ENCODE peak calls at places on chromosomes 3 and 15, in four cellular contexts. U, X, O and R are unnamed samples. For H3K4me1, the result is how much of the 10 kb centered on the place peaks cover.

GRCh38 chr3:99789322-99789721 is 28.3 kb upstream of the CMSS1 start:
- DNase-seq in U (no peak), X (peak), O (no peak), R (no peak)

GRCh38 chr15:55282284-55282833 is 7.3 kb downstream of the RAB27A start:
- DNase-seq in U (no peak), X (no peak), O (no peak), R (no peak)

GRCh38 chr3:38164136-38164965 is 986 bp upstream of the OXSR1 start:
- DNase-seq in U (no peak), X (no peak), O (no peak), R (no peak)

GRCh38 chr3:148136816-148137215 is 560.9 kb upstream of the AGTR1 start:
- DNase-seq in U (no peak), X (no peak), O (no peak), R (no peak)

GRCh38 chr3:181782306-181782924 is 70.7 kb downstream of the SOX2 start:
- DNase-seq in U (no peak), X (no peak), O (no peak), R (no peak)

GRCh38 chr3:136860541-136860940 is 1.5 kb upstream of the NCK1 start:
- DNase-seq in U (no peak), X (no peak), O (no peak), R (no peak)

GRCh38 chr3:128276577-128277183 is 123.4 kb downstream of the EEFSEC start:
- DNase-seq in U (no peak), X (no peak), O (no peak), R (peak)

GRCh38 chr3:157088506-157089454 is 71.2 kb downstream of the CCNL1 start:
- DNase-seq in U (peak), X (peak), O (peak), R (peak)

GRCh38 chr3:181176610-181177009 is 187.1 kb upstream of the DNAJC19 start:
- DNase-seq in U (peak), X (peak), O (peak), R (peak)

GRCh38 chr3:23840521-23840920 is 34.8 kb downstream of the UBE2E1 start:
- DNase-seq in U (no peak), X (no peak), O (no peak), R (no peak)

GRCh38 chr3:64349531-64349930 is 124.3 kb upstream of the PRICKLE2 start:
- DNase-seq in U (no peak), X (no peak), O (no peak), R (no peak)

GRCh38 chr3:194273396-194274310 is 77.5 kb downstream of the CPN2 start:
- DNase-seq in U (no peak), X (no peak), O (no peak), R (no peak)

GRCh38 chr15:45203182-45203581 is 15.4 kb upstream of the SHF start:
- DNase-seq in U (no peak), X (no peak), O (no peak), R (no peak)

GRCh38 chr15:73727330-73728018 is 25.7 kb downstream of the INSYN1 start:
- DNase-seq in U (no peak), X (peak), O (no peak), R (no peak)

GRCh38 chr3:128971421-128971820 is 22.5 kb downstream of the CFAP92 start:
- DNase-seq in U (no peak), X (peak), O (no peak), R (no peak)

GRCh38 chr3:132404276-132404675 is 13.0 kb upstream of the DNAJC13 start:
- DNase-seq in U (no peak), X (no peak), O (no peak), R (no peak)

GRCh38 chr3:73624363-73625123 is at the start of gene PDZRN3:
- DNase-seq in U (no peak), X (peak), O (peak), R (no peak)

GRCh38 chr3:17852217-17852616 is 109.8 kb upstream of the TBC1D5 start:
- DNase-seq in U (no peak), X (no peak), O (no peak), R (no peak)

GRCh38 chr3:38354588-38355344 is 8.2 kb downstream of the XYLB start:
- DNase-seq in U (no peak), X (no peak), O (peak), R (peak)

GRCh38 chr3:186354100-186354499 is 7.9 kb downstream of the DGKG start:
- DNase-seq in U (no peak), X (no peak), O (no peak), R (no peak)

GRCh38 chr3:128344046-128344368 is 122.7 kb downstream of the DNAJB8 start:
- DNase-seq in U (no peak), X (no peak), O (no peak), R (no peak)

GRCh38 chr15:100658895-100659294 is 56.5 kb downstream of the ASB7 start:
- DNase-seq in U (no peak), X (no peak), O (no peak), R (no peak)

GRCh38 chr15:91855684-91856553 is 2.4 kb downstream of the SLCO3A1 start:
- DNase-seq in U (no peak), X (no peak), O (peak), R (no peak)

GRCh38 chr3:177378168-177378567 is 180.9 kb upstream of the TBL1XR1 start:
- DNase-seq in U (no peak), X (no peak), O (no peak), R (no peak)

GRCh38 chr3:101695779-101696372 is 9.4 kb upstream of the RPL24 start:
- DNase-seq in U (no peak), X (no peak), O (no peak), R (no peak)

GRCh38 chr3:127002195-127003174 is 19.6 kb downstream of the PLXNA1 start:
- DNase-seq in U (peak), X (peak), O (peak), R (peak)

GRCh38 chr3:79473993-79474392 is 293.8 kb downstream of the ROBO1 start:
- DNase-seq in U (no peak), X (no peak), O (no peak), R (no peak)

GRCh38 chr3:42497009-42497731 is 5.3 kb upstream of the VIPR1 start:
- DNase-seq in U (no peak), X (peak), O (peak), R (peak)

GRCh38 chr3:53236112-53236841 is 19.5 kb downstream of the TKT start:
- DNase-seq in U (no peak), X (peak), O (peak), R (peak)

GRCh38 chr15:75109731-75110130 is 86.3 kb downstream of the PPCDC start:
- DNase-seq in U (no peak), X (no peak), O (no peak), R (no peak)

GRCh38 chr15:43749690-43750345 is 3.6 kb downstream of the PDIA3 start:
- DNase-seq in U (no peak), X (no peak), O (peak), R (no peak)

GRCh38 chr3:184848934-184849333 is 37.0 kb downstream of the VPS8 start:
- DNase-seq in U (no peak), X (no peak), O (no peak), R (no peak)

GRCh38 chr15:58532126-58532525 is 100.3 kb downstream of the LIPC start:
- DNase-seq in U (no peak), X (no peak), O (no peak), R (no peak)

GRCh38 chr3:197040679-197041078 is 11.1 kb upstream of the MELTF start:
- DNase-seq in U (no peak), X (no peak), O (no peak), R (no peak)

GRCh38 chr15:86735244-86736040 is 655.8 kb downstream of the AGBL1 start:
- DNase-seq in U (no peak), X (no peak), O (no peak), R (no peak)

GRCh38 chr3:111252795-111253194 is 181.2 kb downstream of the NECTIN3 start:
- DNase-seq in U (no peak), X (no peak), O (no peak), R (no peak)

GRCh38 chr3:142987707-142988106 is 13.7 kb upstream of the U2SURP start:
- DNase-seq in U (no peak), X (no peak), O (no peak), R (no peak)

GRCh38 chr15:51163843-51164242 is 69.1 kb upstream of the TNFAIP8L3 start:
- DNase-seq in U (no peak), X (no peak), O (no peak), R (no peak)

GRCh38 chr3:4834403-4834866 is 144.8 kb upstream of the BHLHE40 start:
- DNase-seq in U (no peak), X (no peak), O (peak), R (no peak)

DNA sequence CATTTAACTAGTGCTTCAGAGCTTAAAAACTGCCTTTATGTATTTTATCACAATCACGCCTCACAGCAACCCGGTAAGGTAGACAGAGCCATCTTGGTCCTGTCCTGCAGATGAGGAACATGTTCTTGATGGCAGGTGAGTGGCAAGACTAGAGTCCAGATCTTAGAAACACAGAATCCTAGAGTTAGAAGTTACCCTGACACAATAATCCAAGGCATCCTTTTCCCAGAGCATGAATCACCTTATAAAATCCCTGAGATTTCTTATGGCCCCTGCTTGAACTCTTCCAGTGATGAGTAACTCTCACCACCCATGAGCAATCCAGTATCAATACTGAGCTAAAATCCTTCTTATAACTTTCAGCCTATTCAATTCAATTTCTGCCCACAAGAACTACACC is 16.9 kb downstream of the POPDC2 start:
- DNase-seq in U (no peak), X (no peak), O (no peak), R (no peak)
- H3K4me1 ChIP-seq in U (under half), X (half or more), O (under half), R (under half)

DNA sequence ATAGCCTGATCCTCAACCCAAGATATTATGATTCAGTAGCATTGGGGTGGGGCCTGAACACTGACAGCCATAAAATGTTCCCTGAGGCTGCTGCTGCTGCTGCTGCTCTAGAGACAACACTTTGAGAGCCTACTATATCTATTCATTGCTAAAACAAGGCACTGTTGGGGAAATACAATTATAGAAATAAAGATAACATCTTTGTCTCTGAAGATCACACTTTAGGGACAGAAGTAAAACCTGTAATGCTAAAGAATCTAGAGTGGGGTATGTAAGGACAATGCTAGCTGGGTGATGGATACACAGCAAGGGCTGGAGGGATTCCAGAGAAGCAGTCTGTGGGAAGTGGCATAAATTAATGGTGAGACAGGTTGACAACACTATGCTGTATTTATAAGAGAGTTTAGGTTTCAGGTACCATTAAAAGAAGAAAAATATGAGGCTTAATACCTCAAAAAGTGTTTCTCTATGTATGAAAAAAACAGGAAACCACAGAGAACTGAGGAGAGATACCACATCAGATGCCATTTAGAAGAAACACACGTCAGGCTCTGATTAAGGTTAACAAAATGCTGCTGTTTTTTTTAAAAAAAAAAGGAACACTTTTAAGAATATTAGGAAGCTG is 115.9 kb downstream of the CBLB start:
- DNase-seq in U (no peak), X (no peak), O (no peak), R (no peak)
- H3K27ac ChIP-seq in U (no peak), X (no peak), O (peak), R (no peak)

DNA sequence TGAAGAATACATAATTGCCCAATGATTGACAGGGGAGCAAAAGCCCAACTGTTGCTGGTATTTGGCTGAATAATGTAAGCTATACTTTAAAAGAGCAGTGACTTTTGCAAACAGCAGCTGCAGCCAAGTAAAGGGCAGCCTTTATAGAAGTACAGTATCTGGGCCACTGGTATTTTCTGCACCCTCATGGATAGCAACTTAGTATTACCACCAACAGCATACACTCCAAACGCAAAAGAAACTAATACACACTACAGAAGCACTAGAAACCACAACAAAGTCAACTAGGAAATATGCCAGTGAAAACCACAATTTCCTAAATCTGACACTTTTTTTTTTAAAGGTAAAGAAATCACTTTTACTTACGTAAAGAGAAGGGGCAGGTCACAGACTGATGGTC is 206.2 kb downstream of the TIGIT start:
- DNase-seq in U (no peak), X (no peak), O (no peak), R (no peak)
- H3K4me1 ChIP-seq in U (under half), X (under half), O (under half), R (under half)

GRCh38 chr3:48403533-48404439 is 26.1 kb downstream of the PLXNB1 start:
- DNase-seq in U (no peak), X (no peak), O (peak), R (no peak)

GRCh38 chr3:48404440-48405342 is 25.2 kb downstream of the PLXNB1 start:
- DNase-seq in U (no peak), X (no peak), O (peak), R (no peak)

GRCh38 chr3:48405971-48406370 is 23.9 kb downstream of the PLXNB1 start:
- DNase-seq in U (no peak), X (no peak), O (no peak), R (no peak)

GRCh38 chr3:48406443-48407431 is 23.1 kb downstream of the PLXNB1 start:
- DNase-seq in U (no peak), X (no peak), O (peak), R (no peak)

GRCh38 chr3:48405343-48405881 is 24.5 kb downstream of the PLXNB1 start:
- DNase-seq in U (no peak), X (no peak), O (peak), R (peak)
- H3K27ac ChIP-seq in U (peak), X (no peak), O (no peak), R (peak)

GRCh38 chr15:49456166-49456565 is 33.1 kb downstream of the FGF7 start:
- DNase-seq in U (no peak), X (no peak), O (no peak), R (no peak)
- H3K4me1 ChIP-seq in U (under half), X (under half), O (under half), R (under half)

GRCh38 chr15:98776607-98777281 is 128.4 kb downstream of the IGF1R start:
- DNase-seq in U (no peak), X (peak), O (peak), R (no peak)

GRCh38 chr15:98778960-98779359 is 130.6 kb downstream of the IGF1R start:
- DNase-seq in U (no peak), X (no peak), O (no peak), R (no peak)

GRCh38 chr15:98777426-98777825 is 129.1 kb downstream of the IGF1R start:
- DNase-seq in U (no peak), X (no peak), O (no peak), R (no peak)

GRCh38 chr15:98779463-98780071 is 131.2 kb downstream of the IGF1R start:
- DNase-seq in U (peak), X (peak), O (peak), R (no peak)

DNA sequence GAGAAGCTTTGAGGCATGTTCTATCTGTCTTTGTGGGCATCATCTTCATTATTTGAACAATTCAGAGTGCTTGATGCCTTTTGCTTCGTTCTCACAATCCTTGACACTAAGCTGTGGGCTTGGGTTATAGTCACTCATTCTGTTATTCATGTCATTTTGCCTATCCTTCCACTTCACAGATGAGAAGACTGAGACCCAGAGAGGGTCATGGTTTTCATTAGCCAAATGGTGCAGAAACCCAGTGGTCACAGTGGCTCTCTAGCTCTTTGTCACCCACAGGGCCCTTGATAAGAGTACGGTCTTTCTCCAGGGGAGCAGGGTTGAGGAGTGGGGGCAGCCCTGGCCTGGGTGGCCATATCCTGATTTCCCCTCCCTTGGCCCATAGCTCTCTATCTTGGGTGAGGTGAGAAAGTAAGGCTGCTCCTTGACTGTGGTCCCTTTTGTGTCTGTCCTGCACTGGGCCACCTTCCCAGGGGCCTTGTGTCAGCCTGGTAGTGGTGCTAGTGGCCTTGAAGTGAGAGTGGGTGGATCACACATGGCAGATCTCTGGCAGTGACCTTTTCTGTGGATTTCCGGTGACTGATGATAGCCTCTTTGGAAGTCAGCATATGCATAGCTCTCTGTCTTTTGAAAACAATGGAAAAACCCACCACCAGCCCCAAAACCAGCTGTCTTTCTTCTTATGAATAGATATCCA is 130.1 kb downstream of the IGF1R start:
- DNase-seq in U (no peak), X (no peak), O (no peak), R (no peak)
- H3K27ac ChIP-seq in U (peak), X (peak), O (no peak), R (peak)